ENCODE peak calls at places on chromosomes 1 and 21, in six cellular contexts. F is tibial artery; I is hepatocyte; T is pancreas; Q is psoas muscle; W is CD8-positive, alpha-beta T cell. Z is an unnamed sample.

GRCh38 chr21:37176716-37177115 is 90.4 kb downstream of the VPS26C start:
- DNase-seq in F (no peak), I (no peak), T (no peak), Q (no peak), W (no peak), Z (no peak)

GRCh38 chr1:228898582-228898992 is 163.3 kb downstream of the RHOU start:
- DNase-seq in F (no peak), I (peak), T (no peak), Q (no peak), W (no peak), Z (peak)

GRCh38 chr1:56444960-56445646 is 134.3 kb downstream of the PLPP3 start:
- DNase-seq in F (no peak), I (no peak), T (no peak), Q (no peak), W (no peak), Z (no peak)

GRCh38 chr1:148161252-148161901 is 9.3 kb upstream of the NBPF11 start:
- DNase-seq in F (no peak), I (no peak), T (no peak), Q (peak), W (no peak), Z (peak)

GRCh38 chr1:193241132-193241827 is 54.9 kb upstream of the B3GALT2 start:
- DNase-seq in F (no peak), I (no peak), T (no peak), Q (no peak), W (no peak), Z (no peak)

GRCh38 chr1:4058122-4058521 is 158.1 kb upstream of the C1orf174 start:
- DNase-seq in F (no peak), I (no peak), T (no peak), Q (no peak), W (no peak), Z (no peak)

GRCh38 chr1:10649484-10650201 is 146.8 kb downstream of the CASZ1 start:
- DNase-seq in F (no peak), I (no peak), T (no peak), Q (no peak), W (no peak), Z (no peak)

GRCh38 chr1:216750031-216750627 is 26.9 kb upstream of the ESRRG start:
- DNase-seq in F (no peak), I (peak), T (peak), Q (no peak), W (no peak), Z (no peak)

GRCh38 chr1:93715529-93716126 is 34.0 kb upstream of the BCAR3 start:
- DNase-seq in F (no peak), I (no peak), T (no peak), Q (no peak), W (no peak), Z (no peak)

GRCh38 chr1:181737056-181737455 is 253.7 kb downstream of the CACNA1E start:
- DNase-seq in F (no peak), I (no peak), T (no peak), Q (no peak), W (no peak), Z (no peak)

GRCh38 chr1:44519035-44519676 is 114.1 kb downstream of the RNF220 start:
- DNase-seq in F (no peak), I (no peak), T (no peak), Q (no peak), W (no peak), Z (no peak)

GRCh38 chr1:33161061-33161681 is 20.7 kb downstream of the TRIM62 start:
- DNase-seq in F (no peak), I (peak), T (no peak), Q (peak), W (no peak), Z (no peak)

GRCh38 chr1:246128494-246129069 is 378.5 kb downstream of the SMYD3 start:
- DNase-seq in F (no peak), I (no peak), T (no peak), Q (no peak), W (no peak), Z (peak)

GRCh38 chr1:243819438-243819839 is 30.6 kb downstream of the AKT3 start:
- DNase-seq in F (no peak), I (no peak), T (no peak), Q (no peak), W (no peak), Z (no peak)

GRCh38 chr1:73953611-73954010 is 244.4 kb downstream of the LRRIQ3 start:
- DNase-seq in F (no peak), I (no peak), T (no peak), Q (no peak), W (no peak), Z (no peak)

GRCh38 chr1:2121071-2121691 is 71.0 kb downstream of the PRKCZ start:
- DNase-seq in F (no peak), I (no peak), T (no peak), Q (no peak), W (no peak), Z (no peak)

GRCh38 chr1:195971589-195971988 is 636.7 kb downstream of the KCNT2 start:
- DNase-seq in F (no peak), I (no peak), T (no peak), Q (no peak), W (no peak), Z (no peak)

GRCh38 chr1:236311040-236311439 is 29.3 kb upstream of the ERO1B start:
- DNase-seq in F (no peak), I (no peak), T (no peak), Q (no peak), W (no peak), Z (no peak)

GRCh38 chr1:192697771-192698170 is 61.8 kb downstream of the RGS13 start:
- DNase-seq in F (no peak), I (no peak), T (no peak), Q (no peak), W (no peak), Z (no peak)

DNA sequence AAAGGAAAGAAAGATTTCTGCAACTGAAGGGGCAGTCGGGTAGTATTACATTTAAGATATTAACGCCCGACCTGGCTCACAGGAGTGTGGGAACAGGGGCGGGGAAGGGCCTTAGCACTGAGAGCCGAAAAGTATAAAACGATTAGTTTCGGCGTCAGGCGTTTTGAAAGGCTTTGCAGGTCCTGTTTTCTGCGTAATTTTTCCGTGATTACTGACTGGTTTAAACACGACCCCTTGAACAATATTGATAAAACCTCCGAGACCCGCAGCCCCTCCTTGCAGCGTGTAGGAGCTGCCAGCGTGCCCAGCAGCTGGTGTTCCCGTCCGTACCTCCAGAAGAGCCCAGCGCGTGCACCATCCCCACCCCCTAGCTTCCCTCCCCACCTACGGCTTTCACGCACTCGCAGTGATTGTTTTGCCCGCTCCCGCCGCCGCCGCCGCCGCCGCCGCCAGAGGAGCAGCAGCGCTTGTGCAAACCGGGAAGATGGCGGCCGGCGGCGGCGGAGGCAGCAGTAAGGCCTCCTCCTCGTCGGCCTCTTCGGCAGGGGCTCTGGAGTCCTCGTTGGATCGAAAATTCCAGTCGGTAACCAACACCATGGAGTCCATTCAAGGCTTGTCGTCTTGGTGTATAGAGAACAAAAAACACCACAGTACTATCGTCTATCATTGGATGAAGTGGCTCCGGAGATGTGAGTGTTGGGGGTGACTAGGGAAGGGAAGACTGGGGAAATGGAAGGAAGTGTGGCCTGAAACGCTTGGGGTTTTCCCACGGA is 470 bp downstream of the RPRD2 start:
- DNase-seq in F (peak), I (peak), T (peak), Q (peak), W (peak), Z (peak)
- TF ChIP-seq CTCF in F (peak), I (no peak), T (no peak), Q (peak), W (no peak), Z (no peak)

GRCh38 chr1:64631346-64632052 is 113.4 kb upstream of the RAVER2 start:
- DNase-seq in F (no peak), I (no peak), T (no peak), Q (no peak), W (no peak), Z (no peak)
- TF ChIP-seq CTCF in F (no peak), I (no peak), T (no peak), Q (no peak), W (no peak), Z (no peak)

GRCh38 chr1:110465038-110465813 is 14.3 kb downstream of the PROK1 start:
- DNase-seq in F (no peak), I (peak), T (no peak), Q (no peak), W (no peak), Z (no peak)
- TF ChIP-seq CTCF in F (no peak), I (no peak), T (no peak), Q (no peak), W (no peak), Z (no peak)

GRCh38 chr1:17338706-17339493 is 30.9 kb downstream of the PADI4 start:
- DNase-seq in F (no peak), I (no peak), T (no peak), Q (no peak), W (no peak), Z (no peak)
- TF ChIP-seq CTCF in F (no peak), I (no peak), T (no peak), Q (no peak), W (no peak), Z (no peak)

GRCh38 chr1:39507230-39507928 is 15.9 kb downstream of the BMP8A start:
- DNase-seq in F (no peak), I (no peak), T (no peak), Q (no peak), W (no peak), Z (no peak)
- TF ChIP-seq CTCF in F (no peak), I (peak), T (no peak), Q (no peak), W (no peak), Z (peak)

GRCh38 chr1:19336543-19336942 is 24.4 kb downstream of the SLC66A1 start:
- DNase-seq in F (no peak), I (peak), T (no peak), Q (no peak), W (no peak), Z (no peak)

GRCh38 chr1:19339199-19339861 is 27.2 kb downstream of the SLC66A1 start:
- DNase-seq in F (no peak), I (no peak), T (no peak), Q (no peak), W (no peak), Z (no peak)

GRCh38 chr1:19337289-19337688 is 25.2 kb downstream of the SLC66A1 start:
- DNase-seq in F (no peak), I (no peak), T (no peak), Q (no peak), W (no peak), Z (no peak)

GRCh38 chr1:19340387-19340937 is 28.3 kb downstream of the SLC66A1 start:
- DNase-seq in F (no peak), I (no peak), T (no peak), Q (no peak), W (no peak), Z (no peak)

GRCh38 chr1:19338323-19338762 is 26.2 kb downstream of the SLC66A1 start:
- DNase-seq in F (no peak), I (peak), T (no peak), Q (no peak), W (no peak), Z (no peak)
- TF ChIP-seq CTCF in F (no peak), I (peak), T (no peak), Q (no peak), W (no peak), Z (no peak)

DNA sequence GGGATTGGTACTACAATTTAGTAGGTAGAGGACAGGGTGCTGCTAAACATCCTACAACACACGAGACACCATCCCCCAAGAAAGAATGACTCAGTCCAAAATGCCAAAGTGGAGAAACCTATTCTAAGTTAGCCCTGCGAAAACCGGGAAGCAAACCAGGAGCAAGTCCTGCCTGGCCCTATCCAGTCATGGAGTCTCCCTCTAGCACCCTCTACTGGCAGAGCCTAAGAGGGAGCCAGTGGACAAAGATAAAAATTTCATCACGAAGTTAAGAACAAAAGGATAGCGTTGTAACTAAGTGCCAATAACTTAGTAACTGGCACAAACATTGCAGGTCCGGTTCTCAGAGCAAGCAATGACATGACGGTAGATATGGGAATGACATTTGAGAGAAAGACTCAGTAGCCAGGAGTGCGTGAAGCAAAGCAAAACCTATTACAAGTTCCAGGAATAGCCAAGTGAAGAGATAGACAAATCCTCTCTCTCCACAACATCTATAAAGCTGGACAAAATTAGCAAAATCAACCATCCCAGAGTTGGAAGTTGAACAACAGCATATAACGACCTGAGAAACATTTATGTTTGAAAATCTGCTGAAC is 383.5 kb downstream of the OMA1 start:
- DNase-seq in F (peak), I (peak), T (peak), Q (peak), W (no peak), Z (no peak)
- TF ChIP-seq CTCF in F (peak), I (peak), T (peak), Q (peak), W (no peak), Z (peak)

GRCh38 chr21:18522181-18522771 is 118.7 kb upstream of the TMPRSS15 start:
- DNase-seq in F (no peak), I (peak), T (no peak), Q (no peak), W (no peak), Z (no peak)
- TF ChIP-seq CTCF in F (no peak), I (peak), T (no peak), Q (no peak), W (no peak), Z (no peak)

GRCh38 chr1:58848818-58849411 is 65.1 kb upstream of the JUN start:
- DNase-seq in F (peak), I (peak), T (peak), Q (peak), W (no peak), Z (no peak)
- TF ChIP-seq CTCF in F (no peak), I (no peak), T (no peak), Q (no peak), W (no peak), Z (no peak)

Z was measured in GM10248.